ENCODE peak calls at places on chromosomes 2 and 18, in eight cellular contexts. H is keratinocyte, T is cardiac fibroblast, R is omental fat pad, Z is GM23338, Y is activated B cell treated with CpG ODN at 0.5 μM for 24 hours, W is MM.1S, P is fibroblast of pulmonary artery. M is an unnamed sample.

GRCh38 chr2:144086965-144087364 is 433.0 kb downstream of the ZEB2 start:
- DNase-seq in Y (no peak), H (no peak), W (no peak), T (peak; percentile 64), Z (no peak), R (no peak), P (peak; percentile 33), M (no peak)

GRCh38 chr2:190340369-190340768 is 3.0 kb upstream of the INPP1 start:
- DNase-seq in Y (no peak), T (peak; percentile 52), P (peak; percentile 36), Z (peak; percentile 79), H (no peak), W (no peak), R (no peak), M (no peak)

GRCh38 chr2:191114403-191114886 is 36.3 kb downstream of the STAT4 start:
- DNase-seq in W (peak; percentile 64), T (peak; percentile 63), Y (no peak), H (no peak), Z (no peak), R (no peak), P (peak; percentile 43), M (no peak)

GRCh38 chr2:122960727-122961641 is 1064.1 kb upstream of the CNTNAP5 start:
- DNase-seq in W (no peak), Y (no peak), T (peak; percentile 90), H (no peak), P (peak; percentile 94), Z (no peak), R (no peak), M (no peak)

GRCh38 chr2:217859926-217860325 is 142.9 kb downstream of the TNS1 start:
- DNase-seq in W (no peak), Y (no peak), P (no peak), T (no peak), Z (no peak), R (no peak), H (no peak), M (no peak)

GRCh38 chr2:70516596-70516995 is 37.0 kb downstream of the TGFA start:
- DNase-seq in H (no peak), Z (no peak), W (no peak), P (no peak), T (no peak), Y (no peak), R (no peak), M (no peak)

GRCh38 chr2:96119981-96120720 is 3.8 kb upstream of the ADRA2B start:
- DNase-seq in Y (no peak), R (no peak), T (no peak), W (no peak), H (no peak), Z (no peak), P (no peak), M (no peak)

GRCh38 chr2:222862068-222862914 is 1.5 kb downstream of the ACSL3 start:
- DNase-seq in P (peak; percentile 61), T (peak; percentile 56), Y (no peak), W (no peak), R (no peak), Z (no peak), H (no peak), M (no peak)

GRCh38 chr2:191266201-191266600 is 21.0 kb downstream of the MYO1B start:
- DNase-seq in H (no peak), Y (no peak), R (no peak), Z (no peak), T (no peak), P (peak; percentile 16), W (no peak), M (no peak)

GRCh38 chr18:48750485-48751175 is 200.1 kb downstream of the SMAD7 start:
- DNase-seq in T (no peak), W (no peak), H (no peak), P (peak; percentile 35), Z (no peak), R (no peak), Y (no peak), M (no peak)

GRCh38 chr2:100126172-100126571 is 16.2 kb downstream of the AFF3 start:
- DNase-seq in P (no peak), Z (no peak), R (no peak), T (no peak), W (no peak), H (no peak), Y (no peak), M (no peak)

GRCh38 chr2:111116016-111116746 is 4.5 kb upstream of the BCL2L11 start:
- DNase-seq in W (no peak), Y (no peak), P (no peak), H (no peak), T (no peak), R (no peak), Z (no peak), M (no peak)

GRCh38 chr2:170073288-170073687 is 104.7 kb upstream of the MYO3B start:
- DNase-seq in H (peak; percentile 21), Y (no peak), W (no peak), T (peak; percentile 81), P (peak; percentile 97), R (no peak), Z (no peak), M (peak; percentile 40)

GRCh38 chr2:237122214-237122666 is 36.6 kb downstream of the COPS8 start:
- DNase-seq in Y (no peak), P (peak; percentile 84), W (peak; percentile 72), T (peak; percentile 91), Z (peak; percentile 82), R (no peak), H (no peak), M (peak; percentile 59)

GRCh38 chr2:191878576-191879298 is 31.8 kb upstream of the CAVIN2 start:
- DNase-seq in T (peak; percentile 82), P (peak; percentile 85), W (no peak), Y (no peak), H (peak; percentile 28), Z (no peak), R (no peak), M (peak; percentile 84)

GRCh38 chr2:231138699-231139098 is 13.9 kb upstream of the HTR2B start:
- DNase-seq in W (no peak), Y (no peak), R (no peak), P (no peak), H (no peak), Z (no peak), T (peak; percentile 27), M (no peak)

GRCh38 chr2:42568431-42569115 is at the start of gene MTA3:
- DNase-seq in T (peak; percentile 22), W (peak; percentile 29), H (no peak), Z (peak; percentile 77), P (peak; percentile 28), Y (peak; percentile 62), R (no peak), M (no peak)

GRCh38 chr2:85748948-85749875 is 4.6 kb upstream of the ATOH8 start:
- DNase-seq in H (no peak), P (peak; percentile 60), T (no peak), W (no peak), R (no peak), Y (no peak), Z (no peak), M (no peak)

GRCh38 chr2:207481924-207482323 is 47.8 kb upstream of the CREB1 start:
- DNase-seq in T (no peak), R (no peak), P (no peak), H (no peak), Y (no peak), W (no peak), Z (no peak), M (no peak)

GRCh38 chr18:13270279-13270911 is 51.8 kb downstream of the LDLRAD4 start:
- DNase-seq in H (no peak), T (no peak), W (no peak), Z (no peak), R (no peak), Y (no peak), P (no peak), M (no peak)

GRCh38 chr18:7871560-7872456 is 304.7 kb downstream of the PTPRM start:
- DNase-seq in R (no peak), Z (no peak), P (peak; percentile 35), T (peak; percentile 64), Y (no peak), H (peak; percentile 40), W (no peak), M (no peak)

GRCh38 chr2:119674711-119675500 is 4.1 kb upstream of the TMEM177 start:
- DNase-seq in T (no peak), P (no peak), R (no peak), H (no peak), Y (no peak), Z (no peak), W (no peak), M (no peak)
- TF ChIP-seq CTCF in T (no peak), P (no peak), R (no peak), H (no peak), Y (no peak), Z (no peak), W (no peak), M (no peak)

DNA sequence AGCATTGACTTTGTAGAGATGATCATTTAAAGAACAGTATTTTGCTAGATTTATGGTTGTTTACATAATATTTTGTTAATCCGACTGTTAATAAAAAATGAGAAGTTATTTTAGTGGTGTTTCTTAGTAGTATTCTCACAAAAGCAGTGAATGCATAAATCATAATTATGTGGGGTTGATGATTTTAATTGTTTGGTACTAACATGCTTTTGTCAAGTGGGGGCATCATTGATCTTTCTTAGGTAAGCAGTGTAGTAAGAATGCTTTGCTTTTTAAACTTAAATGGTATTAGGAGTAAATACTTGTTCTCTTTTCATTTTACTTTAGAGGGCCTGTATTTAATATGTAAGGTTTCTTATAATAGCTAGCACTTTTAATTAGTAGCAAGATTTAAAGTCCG is 109.2 kb upstream of the OTX1 start:
- DNase-seq in R (no peak), T (no peak), Y (no peak), W (no peak), H (no peak), Z (no peak), P (peak; percentile 9), M (no peak)
- TF ChIP-seq CTCF in R (no peak), T (no peak), Y (no peak), W (peak; percentile 5), H (no peak), Z (peak; percentile 28), P (no peak), M (no peak)

GRCh38 chr2:241618836-241619235 is 18.1 kb downstream of the THAP4 start:
- DNase-seq in H (no peak), Z (no peak), W (no peak), Y (no peak), P (no peak), R (no peak), T (no peak), M (no peak)
- TF ChIP-seq CTCF in H (no peak), Z (no peak), W (no peak), Y (no peak), P (no peak), R (no peak), T (no peak), M (no peak)

DNA sequence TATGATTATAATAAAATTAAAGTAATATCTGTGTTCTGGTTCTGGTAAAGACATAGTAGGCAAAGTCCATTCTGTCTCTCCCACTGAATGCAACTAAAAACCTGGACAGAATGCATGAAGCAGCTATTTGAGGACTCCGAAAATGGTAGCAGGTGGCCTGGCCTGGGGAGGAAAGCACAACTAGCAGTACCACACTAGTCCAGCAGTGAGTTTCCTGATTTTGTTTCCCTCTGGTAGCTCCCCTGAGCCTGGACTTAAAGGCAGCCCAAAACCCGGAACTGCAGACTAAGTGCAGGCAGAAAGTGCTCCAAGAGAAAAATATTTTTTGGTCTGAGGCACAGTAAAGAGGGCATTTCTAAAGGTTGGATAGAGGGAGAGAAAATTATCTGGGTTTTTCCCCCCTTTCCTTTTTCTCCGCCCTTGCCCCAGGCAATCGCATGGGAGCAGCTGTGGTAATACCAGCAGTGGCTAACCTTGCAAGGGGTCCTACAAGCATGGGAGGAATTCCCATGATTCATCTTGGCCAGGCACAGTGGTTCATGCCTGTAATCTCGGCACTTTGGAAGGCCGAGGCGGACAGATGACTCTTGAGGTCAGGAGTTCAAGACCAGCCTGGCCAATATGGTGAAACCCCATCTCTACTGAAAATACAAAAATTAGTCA is 32.3 kb downstream of the ASXL2 start:
- DNase-seq in Z (peak; percentile 44), Y (no peak), T (peak; percentile 48), P (no peak), W (no peak), H (no peak), R (no peak), M (no peak)
- TF ChIP-seq CTCF in Z (no peak), Y (no peak), T (no peak), P (no peak), W (no peak), H (no peak), R (no peak), M (no peak)